ENCODE peak calls at places on chromosomes 5 and 9, in five cellular contexts. E is aorta; Q is CD8-positive, alpha-beta T cell; O is stomach; D is transverse colon. B is an unnamed sample.

GRCh38 chr5:145637396-145637795 is 197.7 kb downstream of the PRELID2 start:
- DNase-seq in E (no peak), Q (no peak), O (no peak), D (no peak), B (no peak)

GRCh38 chr9:38339496-38339895 is 53.0 kb upstream of the ALDH1B1 start:
- DNase-seq in E (no peak), Q (no peak), O (no peak), D (no peak), B (no peak)

GRCh38 chr5:173247504-173247903 is 12.5 kb upstream of the NKX2-5 start:
- DNase-seq in E (no peak), Q (no peak), O (no peak), D (no peak), B (no peak)

GRCh38 chr5:146878471-146879172 is at the start of gene PPP2R2B:
- DNase-seq in E (peak), Q (peak), O (peak), D (peak), B (no peak)

GRCh38 chr5:73393606-73394489 is 54.7 kb downstream of the FOXD1 start:
- DNase-seq in E (no peak), Q (no peak), O (no peak), D (no peak), B (no peak)

GRCh38 chr5:85670417-85670816 is 947.3 kb upstream of the COX7C start:
- DNase-seq in E (no peak), Q (no peak), O (no peak), D (no peak), B (no peak)

GRCh38 chr5:178590924-178591423 is 781 bp upstream of the COL23A1 start:
- DNase-seq in E (no peak), Q (no peak), O (no peak), D (no peak), B (no peak)

GRCh38 chr5:143129203-143129602 is 274.3 kb downstream of the NR3C1 start:
- DNase-seq in E (no peak), Q (no peak), O (no peak), D (no peak), B (no peak)

GRCh38 chr5:100799166-100799565 is 103.9 kb downstream of the ST8SIA4 start:
- DNase-seq in E (no peak), Q (no peak), O (no peak), D (no peak), B (no peak)

GRCh38 chr5:134140530-134141201 is 26.2 kb downstream of the TCF7 start:
- DNase-seq in E (peak), Q (no peak), O (peak), D (peak), B (peak)

GRCh38 chr5:137735531-137736284 is at the start of gene KLHL3:
- DNase-seq in E (peak), Q (no peak), O (peak), D (peak), B (peak)

GRCh38 chr9:89935115-89935514 is 330.3 kb downstream of the GADD45G start:
- DNase-seq in E (no peak), Q (no peak), O (no peak), D (no peak), B (no peak)

GRCh38 chr9:95085036-95085770 is 232.3 kb downstream of the FANCC start:
- DNase-seq in E (peak), Q (no peak), O (peak), D (no peak), B (no peak)

GRCh38 chr5:98108497-98108896 is 665.0 kb upstream of the RGMB start:
- DNase-seq in E (no peak), Q (no peak), O (no peak), D (no peak), B (no peak)

GRCh38 chr5:170534177-170534576 is 30.4 kb downstream of the KCNIP1 start:
- DNase-seq in E (no peak), Q (no peak), O (no peak), D (no peak), B (no peak)

GRCh38 chr9:123584202-123585176 is 228.5 kb downstream of the CRB2 start:
- DNase-seq in E (no peak), Q (no peak), O (no peak), D (no peak), B (no peak)

GRCh38 chr9:127489471-127490115 is 38.3 kb downstream of the LRSAM1 start:
- DNase-seq in E (no peak), Q (no peak), O (no peak), D (no peak), B (no peak)

GRCh38 chr5:158074992-158075769 is 216.2 kb upstream of the CLINT1 start:
- DNase-seq in E (peak), Q (peak), O (peak), D (peak), B (peak)

GRCh38 chr5:136249678-136250266 is 56.8 kb upstream of the SMIM32 start:
- DNase-seq in E (peak), Q (no peak), O (peak), D (peak), B (peak)

GRCh38 chr9:80522465-80522864 is 950.7 kb downstream of the TLE4 start:
- DNase-seq in E (no peak), Q (no peak), O (no peak), D (no peak), B (no peak)

GRCh38 chr5:1001406-1002270 is 7.0 kb upstream of the NKD2 start:
- DNase-seq in E (peak), Q (no peak), O (peak), D (no peak), B (peak)

GRCh38 chr5:112070022-112070421 is 313.0 kb upstream of the NREP start:
- DNase-seq in E (no peak), Q (no peak), O (no peak), D (no peak), B (no peak)

GRCh38 chr5:34621280-34622045 is 34.7 kb upstream of the RAI14 start:
- DNase-seq in E (no peak), Q (no peak), O (no peak), D (no peak), B (no peak)

GRCh38 chr9:134205636-134206316 is 41.4 kb upstream of the RNU6ATAC start:
- DNase-seq in E (peak), Q (no peak), O (no peak), D (peak), B (peak)

GRCh38 chr5:120139039-120139438 is 325.1 kb upstream of the PRR16 start:
- DNase-seq in E (no peak), Q (no peak), O (no peak), D (no peak), B (no peak)

GRCh38 chr9:2663486-2663885 is 41.9 kb downstream of the VLDLR start:
- DNase-seq in E (no peak), Q (no peak), O (no peak), D (no peak), B (no peak)

GRCh38 chr5:134226441-134227192 is 744 bp upstream of the PPP2CA start:
- DNase-seq in E (no peak), Q (no peak), O (peak), D (peak), B (peak)

GRCh38 chr5:1726469-1726865 is 73.2 kb downstream of the MRPL36 start:
- DNase-seq in E (peak), Q (no peak), O (peak), D (no peak), B (peak)

GRCh38 chr5:103605277-103605676 is 42.7 kb upstream of the NUDT12 start:
- DNase-seq in E (no peak), Q (no peak), O (no peak), D (no peak), B (no peak)

GRCh38 chr9:755454-756381 is 85.8 kb upstream of the DMRT1 start:
- DNase-seq in E (no peak), Q (no peak), O (no peak), D (no peak), B (no peak)

GRCh38 chr5:68505917-68506860 is 290.6 kb downstream of the PIK3R1 start:
- DNase-seq in E (no peak), Q (no peak), O (no peak), D (no peak), B (peak)

GRCh38 chr5:64767959-64768357 is 533 bp downstream of the SREK1IP1 start:
- DNase-seq in E (no peak), Q (no peak), O (no peak), D (peak), B (peak)

GRCh38 chr5:172002840-172003512 is 3.5 kb downstream of the FBXW11 start:
- DNase-seq in E (no peak), Q (no peak), O (no peak), D (no peak), B (no peak)
- H3K4me3 ChIP-seq in E (peak), Q (no peak), O (peak), D (no peak), B (no peak)

GRCh38 chr5:155761502-155761901 is 565.5 kb upstream of the SGCD start:
- DNase-seq in E (no peak), Q (no peak), O (no peak), D (no peak), B (no peak)
- H3K27ac ChIP-seq in E (no peak), Q (no peak), O (no peak), D (no peak), B (no peak)

GRCh38 chr5:11903121-11903613 is 1.1 kb downstream of the CTNND2 start:
- DNase-seq in E (no peak), Q (no peak), O (no peak), D (no peak), B (no peak)
- H3K4me3 ChIP-seq in E (no peak), Q (no peak), O (peak), D (peak), B (no peak)

DNA sequence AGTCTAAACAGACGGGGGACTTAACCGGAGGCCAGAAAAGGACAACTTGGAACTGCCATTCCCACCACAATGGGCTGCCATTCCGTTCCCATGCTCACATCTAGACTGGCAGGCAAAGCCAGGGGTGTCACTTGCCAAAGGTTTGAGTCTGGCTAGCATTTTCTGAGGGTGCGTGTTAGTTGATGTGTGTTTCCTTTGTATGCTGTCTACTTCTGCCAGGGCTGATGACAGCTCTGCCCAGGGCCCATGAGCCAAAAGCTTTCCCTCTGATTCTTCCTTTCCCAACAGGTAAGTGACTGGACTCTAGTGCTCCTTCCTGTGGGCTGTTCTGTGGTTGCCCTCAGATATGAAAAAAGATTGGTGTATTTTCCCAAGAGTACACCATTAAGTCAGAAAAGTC is 68.0 kb downstream of the ZNF608 start:
- DNase-seq in E (no peak), Q (no peak), O (no peak), D (no peak), B (no peak)
- H3K27ac ChIP-seq in E (no peak), Q (no peak), O (peak), D (peak), B (no peak)

DNA sequence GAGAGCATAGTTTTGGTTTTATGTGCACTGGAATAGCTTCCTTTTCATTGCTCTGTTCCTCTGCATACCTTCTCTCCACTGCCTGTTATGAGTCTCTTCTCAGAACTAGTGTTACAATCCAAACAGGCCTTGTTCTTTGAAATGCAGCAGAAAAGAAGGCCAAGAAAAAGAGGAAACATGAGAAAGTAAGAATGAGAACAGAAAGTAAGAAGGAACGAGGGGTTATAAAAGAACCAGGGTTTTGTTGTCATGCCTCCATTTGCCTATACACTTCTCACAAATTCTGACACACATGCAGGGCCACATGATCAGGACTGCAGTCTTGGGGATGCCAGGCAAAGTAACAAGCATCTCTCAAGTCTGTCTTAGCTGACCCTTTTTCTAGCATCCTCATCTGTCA is 277.8 kb downstream of the CETN3 start:
- DNase-seq in E (no peak), Q (no peak), O (no peak), D (no peak), B (no peak)
- H3K4me3 ChIP-seq in E (no peak), Q (no peak), O (no peak), D (no peak), B (no peak)

GRCh38 chr5:159619826-159620225 is 289.5 kb upstream of the IL12B start:
- DNase-seq in E (no peak), Q (no peak), O (no peak), D (no peak), B (no peak)

GRCh38 chr5:159616967-159617366 is 286.7 kb upstream of the IL12B start:
- DNase-seq in E (no peak), Q (no peak), O (no peak), D (no peak), B (no peak)

DNA sequence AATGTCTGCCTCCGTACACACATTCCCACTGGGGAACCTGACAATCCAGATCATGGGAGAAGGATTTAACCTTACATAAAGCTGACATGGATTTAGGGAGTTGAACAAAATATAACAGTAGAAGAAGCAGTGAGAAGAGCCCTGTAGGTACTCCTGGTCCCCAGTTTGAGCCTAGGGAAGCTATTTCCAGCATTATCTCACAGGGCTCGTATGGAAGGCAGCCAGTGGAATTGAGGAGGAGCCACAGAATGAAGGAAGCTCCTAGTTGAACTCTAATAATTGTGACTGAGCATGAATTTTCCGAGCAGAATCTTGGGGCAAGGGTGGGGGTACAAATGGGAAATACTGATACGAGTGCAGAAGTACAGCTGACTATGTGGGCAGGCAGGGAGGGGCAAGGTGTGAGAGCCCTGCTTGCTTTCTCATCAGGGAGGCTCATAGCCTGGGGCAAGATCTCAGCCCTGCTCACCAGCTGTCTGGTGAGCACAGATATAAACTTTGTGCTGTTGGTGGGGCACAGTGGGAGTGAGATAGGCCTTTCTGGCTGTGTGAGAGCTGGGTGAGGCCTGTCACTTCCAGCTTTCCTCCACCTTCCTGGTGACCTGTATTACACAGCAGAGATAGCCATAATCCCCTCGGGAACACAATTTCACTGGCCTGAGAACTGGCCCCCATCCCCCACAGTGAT is 290.7 kb upstream of the IL12B start:
- DNase-seq in E (no peak), Q (no peak), O (no peak), D (no peak), B (no peak)
- H3K27ac ChIP-seq in E (no peak), Q (no peak), O (no peak), D (no peak), B (no peak)

GRCh38 chr5:87560528-87560927 is 147.8 kb upstream of the CCNH start:
- DNase-seq in E (no peak), Q (no peak), O (no peak), D (no peak), B (no peak)
- H3K4me3 ChIP-seq in E (no peak), Q (no peak), O (no peak), D (no peak), B (no peak)

DNA sequence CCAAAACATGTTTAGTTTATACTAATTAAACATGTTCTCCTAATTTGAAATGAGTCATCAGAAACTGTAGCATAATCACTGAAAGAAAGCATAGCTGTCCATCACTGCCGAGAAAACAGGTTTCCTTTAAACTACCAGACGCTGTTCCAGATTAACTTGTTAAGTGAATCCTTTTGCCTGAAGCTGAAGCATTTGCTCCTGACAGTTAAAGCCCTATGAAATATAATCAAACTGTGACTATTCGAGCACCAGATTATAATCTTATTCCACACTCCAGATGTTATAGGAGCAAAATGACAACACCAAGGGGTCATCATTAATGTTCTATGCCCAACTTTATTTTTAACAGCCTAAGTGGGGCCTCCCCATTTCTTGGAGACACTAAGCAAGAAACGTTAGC is 86.0 kb upstream of the CTSL start:
- DNase-seq in E (no peak), Q (no peak), O (no peak), D (no peak), B (no peak)
- H3K27ac ChIP-seq in E (no peak), Q (no peak), O (peak), D (peak), B (no peak)